ENCODE peak calls at places on chromosomes 2 and 18, in seven cellular contexts. A, K, F, I, Y, U and Q are unnamed samples.

GRCh38 chr2:233351423-233351822 is 2.9 kb upstream of the DGKD start:
- DNase-seq in F (no peak), A (no peak), U (no peak), I (no peak), Y (no peak), K (no peak), Q (no peak)

GRCh38 chr2:58932801-58933200 is 691.7 kb upstream of the FANCL start:
- DNase-seq in Y (no peak), U (no peak), A (no peak), K (no peak), F (no peak), I (no peak), Q (no peak)

GRCh38 chr18:45935591-45936335 is 31.4 kb downstream of the EPG5 start:
- DNase-seq in K (no peak), A (no peak), Y (no peak), U (no peak), F (no peak), I (no peak), Q (no peak)

GRCh38 chr2:234957533-234958135 is 5.8 kb downstream of the SH3BP4 start:
- DNase-seq in Y (no peak), A (no peak), F (no peak), U (no peak), K (no peak), I (no peak), Q (no peak)

GRCh38 chr2:127134833-127135830 is 28.2 kb upstream of the BIN1 start:
- DNase-seq in I (peak; percentile 46), U (no peak), F (no peak), K (no peak), Y (no peak), A (no peak), Q (no peak)

GRCh38 chr2:212708346-212708745 is 169.7 kb upstream of the ERBB4 start:
- DNase-seq in I (no peak), A (no peak), K (no peak), F (no peak), Y (no peak), U (no peak), Q (no peak)

GRCh38 chr2:43131051-43131889 is 95.1 kb downstream of the ZFP36L2 start:
- DNase-seq in K (peak; percentile 66), A (peak; percentile 76), U (peak; percentile 78), F (peak; percentile 82), Y (no peak), I (no peak), Q (peak; percentile 61)

GRCh38 chr2:216074380-216074779 is 7.2 kb downstream of the PECR start:
- DNase-seq in I (no peak), Y (no peak), U (no peak), F (no peak), A (no peak), K (no peak), Q (no peak)

GRCh38 chr2:222641336-222641735 is 14.6 kb downstream of the FARSB start:
- DNase-seq in U (no peak), F (no peak), I (no peak), Y (no peak), K (no peak), A (no peak), Q (no peak)

GRCh38 chr2:239723486-239724193 is 301.5 kb downstream of the NDUFA10 start:
- DNase-seq in F (no peak), I (no peak), Y (no peak), A (no peak), K (no peak), U (no peak), Q (peak; percentile 17)

GRCh38 chr2:85666016-85666415 is 2.0 kb downstream of the SFTPB start:
- DNase-seq in F (no peak), Y (no peak), A (no peak), U (no peak), I (no peak), K (no peak), Q (no peak)

GRCh38 chr2:219661197-219661954 is 33.9 kb downstream of the SLC4A3 start:
- DNase-seq in U (no peak), K (no peak), A (no peak), Y (no peak), I (no peak), F (no peak), Q (no peak)

GRCh38 chr2:195570329-195570728 is 86.7 kb upstream of the SLC39A10 start:
- DNase-seq in Y (no peak), K (no peak), I (no peak), A (no peak), F (peak; percentile 9), U (no peak), Q (no peak)

GRCh38 chr18:34321075-34321474 is 96.4 kb upstream of the NOL4 start:
- DNase-seq in I (no peak), K (no peak), U (no peak), A (no peak), Y (no peak), F (no peak), Q (no peak)

GRCh38 chr2:231429152-231429551 is 33.6 kb downstream of the B3GNT7 start:
- DNase-seq in F (no peak), U (no peak), A (no peak), I (no peak), Y (no peak), K (no peak), Q (peak; percentile 57)

GRCh38 chr18:9539283-9539682 is 64.0 kb downstream of the RALBP1 start:
- DNase-seq in F (peak; percentile 66), K (no peak), A (no peak), Y (no peak), U (no peak), I (no peak), Q (no peak)

GRCh38 chr2:160432633-160433032 is 61.0 kb downstream of the RBMS1 start:
- DNase-seq in F (peak; percentile 84), Y (no peak), A (no peak), U (no peak), I (no peak), K (no peak), Q (no peak)

GRCh38 chr18:55497825-55498403 is 90.1 kb downstream of the TCF4 start:
- DNase-seq in A (no peak), Y (no peak), K (no peak), F (no peak), U (no peak), I (no peak), Q (no peak)

GRCh38 chr2:73078457-73079411 is 7.2 kb upstream of the SFXN5 start:
- DNase-seq in U (no peak), F (no peak), K (no peak), A (no peak), I (no peak), Y (no peak), Q (no peak)

GRCh38 chr2:38098351-38099095 is 22.6 kb upstream of the CYP1B1 start:
- DNase-seq in I (no peak), Y (no peak), A (no peak), U (no peak), K (no peak), F (no peak), Q (no peak)

GRCh38 chr2:73069855-73070650 is 1.5 kb downstream of the SFXN5 start:
- DNase-seq in A (no peak), U (no peak), F (peak; percentile 48), Y (no peak), K (no peak), I (no peak), Q (no peak)

GRCh38 chr2:138078153-138078552 is 113.9 kb downstream of the HNMT start:
- DNase-seq in K (no peak), Y (peak; percentile 32), U (no peak), A (no peak), F (no peak), I (no peak), Q (no peak)

GRCh38 chr2:72118951-72119350 is 28.7 kb downstream of the CYP26B1 start:
- DNase-seq in Y (no peak), A (no peak), F (no peak), U (no peak), K (no peak), I (no peak), Q (no peak)

GRCh38 chr2:203446071-203446481 is 89.0 kb downstream of the RAPH1 start:
- DNase-seq in K (no peak), A (no peak), U (no peak), F (peak; percentile 83), Y (no peak), I (no peak), Q (no peak)

GRCh38 chr2:205273148-205273547 is 409.2 kb upstream of the NRP2 start:
- DNase-seq in F (peak; percentile 44), U (no peak), A (no peak), Y (no peak), K (no peak), I (no peak), Q (no peak)

GRCh38 chr18:69839989-69840388 is 107.7 kb downstream of the CD226 start:
- DNase-seq in A (no peak), F (no peak), U (no peak), Y (no peak), K (no peak), I (no peak), Q (no peak)

GRCh38 chr2:96260404-96261260 is 5.2 kb downstream of the TMEM127 start:
- DNase-seq in F (peak; percentile 94), A (peak; percentile 31), K (peak; percentile 27), Y (peak; percentile 31), U (peak; percentile 70), I (peak; percentile 55), Q (peak; percentile 87)

GRCh38 chr2:119846021-119846420 is 86.3 kb downstream of the PTPN4 start:
- DNase-seq in I (no peak), A (no peak), U (no peak), F (no peak), K (no peak), Y (no peak), Q (no peak)